ENCODE peak calls at places on chromosomes 7 and 10, in nine cellular contexts. One of them, this sample, is unnamed.

GRCh38 chr10:102634696-102635095 is 9.6 kb upstream of the TRIM8 start:
- DNase-seq in AG09309: no peak
- DNase-seq in ELR: no peak
- DNase-seq in AG04450: no peak
- DNase-seq in AG04449: no peak
- DNase-seq in cardiac muscle cell: no peak
- DNase-seq in DND-41: no peak
- DNase-seq in AML-193: no peak
- DNase-seq in IMR-90: no peak
- DNase-seq in this sample: peak; percentile 38

GRCh38 chr10:62277946-62278345 is 9.3 kb upstream of the RTKN2 start:
- DNase-seq in AG04450: no peak
- DNase-seq in ELR: no peak
- DNase-seq in DND-41: no peak
- DNase-seq in AML-193: no peak
- DNase-seq in AG09309: no peak
- DNase-seq in cardiac muscle cell: no peak
- DNase-seq in IMR-90: no peak
- DNase-seq in AG04449: no peak
- DNase-seq in this sample: no peak

GRCh38 chr10:117497736-117498135 is 44.8 kb upstream of the EMX2 start:
- DNase-seq in DND-41: no peak
- DNase-seq in IMR-90: no peak
- DNase-seq in cardiac muscle cell: no peak
- DNase-seq in AML-193: no peak
- DNase-seq in AG04449: no peak
- DNase-seq in AG09309: no peak
- DNase-seq in AG04450: no peak
- DNase-seq in ELR: no peak
- DNase-seq in this sample: no peak

GRCh38 chr7:111672901-111673300 is 110.6 kb upstream of the IMMP2L start:
- DNase-seq in AG09309: no peak
- DNase-seq in DND-41: no peak
- DNase-seq in ELR: no peak
- DNase-seq in IMR-90: no peak
- DNase-seq in AML-193: no peak
- DNase-seq in cardiac muscle cell: no peak
- DNase-seq in AG04449: no peak
- DNase-seq in AG04450: no peak
- DNase-seq in this sample: peak; percentile 16

GRCh38 chr7:109376576-109376975 is 806.9 kb downstream of the DNAJB9 start:
- DNase-seq in AML-193: no peak
- DNase-seq in DND-41: no peak
- DNase-seq in ELR: peak; percentile 68
- DNase-seq in AG04450: no peak
- DNase-seq in cardiac muscle cell: no peak
- DNase-seq in AG09309: no peak
- DNase-seq in IMR-90: no peak
- DNase-seq in AG04449: no peak
- DNase-seq in this sample: no peak

GRCh38 chr10:60570941-60571340 is 181.3 kb upstream of the ANK3 start:
- DNase-seq in IMR-90: no peak
- DNase-seq in AG09309: no peak
- DNase-seq in DND-41: no peak
- DNase-seq in cardiac muscle cell: no peak
- DNase-seq in AG04449: no peak
- DNase-seq in AML-193: no peak
- DNase-seq in ELR: no peak
- DNase-seq in AG04450: no peak
- DNase-seq in this sample: no peak

GRCh38 chr10:3892440-3893101 is 107.6 kb upstream of the KLF6 start:
- DNase-seq in AG04450: no peak
- DNase-seq in cardiac muscle cell: no peak
- DNase-seq in IMR-90: no peak
- DNase-seq in AG09309: no peak
- DNase-seq in AG04449: no peak
- DNase-seq in AML-193: no peak
- DNase-seq in DND-41: no peak
- DNase-seq in ELR: peak; percentile 60
- DNase-seq in this sample: peak; percentile 51

GRCh38 chr7:151537818-151538561 is 18.3 kb upstream of the RHEB start:
- DNase-seq in cardiac muscle cell: peak; percentile 34
- DNase-seq in ELR: no peak
- DNase-seq in DND-41: no peak
- DNase-seq in IMR-90: peak; percentile 18
- DNase-seq in AG04450: no peak
- DNase-seq in AML-193: no peak
- DNase-seq in AG09309: no peak
- DNase-seq in AG04449: no peak
- DNase-seq in this sample: no peak

GRCh38 chr7:26626156-26626555 is 238.2 kb downstream of the SKAP2 start:
- DNase-seq in AML-193: no peak
- DNase-seq in AG04450: no peak
- DNase-seq in IMR-90: no peak
- DNase-seq in AG09309: no peak
- DNase-seq in ELR: no peak
- DNase-seq in DND-41: no peak
- DNase-seq in cardiac muscle cell: no peak
- DNase-seq in AG04449: no peak
- DNase-seq in this sample: no peak

GRCh38 chr10:104120061-104120460 is 1.9 kb upstream of the SFR1 start:
- DNase-seq in cardiac muscle cell: no peak
- DNase-seq in ELR: peak; percentile 27
- DNase-seq in AG09309: no peak
- DNase-seq in IMR-90: no peak
- DNase-seq in AML-193: no peak
- DNase-seq in AG04449: no peak
- DNase-seq in DND-41: no peak
- DNase-seq in AG04450: no peak
- DNase-seq in this sample: no peak

GRCh38 chr10:132643709-132644543 is 106.3 kb downstream of the INPP5A start:
- DNase-seq in AG09309: no peak
- DNase-seq in ELR: no peak
- DNase-seq in AG04449: no peak
- DNase-seq in IMR-90: no peak
- DNase-seq in DND-41: no peak
- DNase-seq in AG04450: no peak
- DNase-seq in cardiac muscle cell: no peak
- DNase-seq in AML-193: no peak
- DNase-seq in this sample: no peak

GRCh38 chr10:28429573-28430216 is 103.2 kb upstream of the WAC start:
- DNase-seq in AG09309: no peak
- DNase-seq in DND-41: no peak
- DNase-seq in ELR: peak; percentile 28
- DNase-seq in AG04449: no peak
- DNase-seq in IMR-90: peak; percentile 3
- DNase-seq in cardiac muscle cell: no peak
- DNase-seq in AML-193: no peak
- DNase-seq in AG04450: no peak
- DNase-seq in this sample: peak; percentile 26

GRCh38 chr7:1239455-1240295 is 7.0 kb downstream of the UNCX start:
- DNase-seq in IMR-90: no peak
- DNase-seq in cardiac muscle cell: no peak
- DNase-seq in AML-193: no peak
- DNase-seq in AG04450: no peak
- DNase-seq in AG04449: no peak
- DNase-seq in ELR: no peak
- DNase-seq in DND-41: no peak
- DNase-seq in AG09309: no peak
- DNase-seq in this sample: no peak

GRCh38 chr10:62814901-62815372 is 1.2 kb downstream of the EGR2 start:
- DNase-seq in cardiac muscle cell: no peak
- DNase-seq in AG09309: no peak
- DNase-seq in AML-193: no peak
- DNase-seq in AG04450: no peak
- DNase-seq in IMR-90: no peak
- DNase-seq in ELR: peak; percentile 10
- DNase-seq in AG04449: no peak
- DNase-seq in DND-41: no peak
- DNase-seq in this sample: no peak

GRCh38 chr7:19919156-19920085 is 146.0 kb upstream of the TMEM196 start:
- DNase-seq in AG04449: no peak
- DNase-seq in IMR-90: no peak
- DNase-seq in DND-41: no peak
- DNase-seq in AG09309: no peak
- DNase-seq in ELR: peak; percentile 49
- DNase-seq in AG04450: no peak
- DNase-seq in cardiac muscle cell: no peak
- DNase-seq in AML-193: no peak
- DNase-seq in this sample: peak; percentile 61

GRCh38 chr10:131698986-131699385 is 201.8 kb upstream of the PPP2R2D start:
- DNase-seq in AG04449: no peak
- DNase-seq in DND-41: no peak
- DNase-seq in AG04450: no peak
- DNase-seq in AML-193: no peak
- DNase-seq in AG09309: no peak
- DNase-seq in ELR: no peak
- DNase-seq in IMR-90: no peak
- DNase-seq in cardiac muscle cell: no peak
- DNase-seq in this sample: no peak

GRCh38 chr7:83876593-83876992 is 227.7 kb upstream of the SEMA3E start:
- DNase-seq in AG04450: no peak
- DNase-seq in AG04449: peak; percentile 26
- DNase-seq in AG09309: no peak
- DNase-seq in AML-193: no peak
- DNase-seq in cardiac muscle cell: no peak
- DNase-seq in IMR-90: peak; percentile 7
- DNase-seq in DND-41: no peak
- DNase-seq in ELR: peak; percentile 80
- DNase-seq in this sample: peak; percentile 7

GRCh38 chr10:117946525-117947070 is 100.1 kb downstream of the RAB11FIP2 start:
- DNase-seq in AML-193: no peak
- DNase-seq in DND-41: no peak
- DNase-seq in cardiac muscle cell: no peak
- DNase-seq in ELR: peak; percentile 67
- DNase-seq in AG04449: no peak
- DNase-seq in AG09309: no peak
- DNase-seq in IMR-90: peak; percentile 29
- DNase-seq in AG04450: no peak
- DNase-seq in this sample: no peak

GRCh38 chr10:116263870-116264269 is 9.1 kb downstream of the GFRA1 start:
- DNase-seq in cardiac muscle cell: no peak
- DNase-seq in AG09309: no peak
- DNase-seq in AML-193: no peak
- DNase-seq in IMR-90: peak; percentile 10
- DNase-seq in DND-41: no peak
- DNase-seq in ELR: peak; percentile 21
- DNase-seq in AG04450: no peak
- DNase-seq in AG04449: no peak
- DNase-seq in this sample: no peak

GRCh38 chr7:54877683-54878082 is 118.7 kb upstream of the SEC61G start:
- DNase-seq in DND-41: no peak
- DNase-seq in IMR-90: no peak
- DNase-seq in cardiac muscle cell: no peak
- DNase-seq in ELR: peak; percentile 28
- DNase-seq in AG04449: no peak
- DNase-seq in AML-193: no peak
- DNase-seq in AG09309: no peak
- DNase-seq in AG04450: no peak
- DNase-seq in this sample: peak; percentile 17

GRCh38 chr7:158723266-158723665 is 18.7 kb upstream of the NCAPG2 start:
- DNase-seq in AG04449: no peak
- DNase-seq in AG09309: no peak
- DNase-seq in AG04450: no peak
- DNase-seq in AML-193: no peak
- DNase-seq in DND-41: peak; percentile 1
- DNase-seq in cardiac muscle cell: no peak
- DNase-seq in ELR: no peak
- DNase-seq in IMR-90: no peak
- DNase-seq in this sample: no peak

GRCh38 chr10:60140681-60141632 is 234.6 kb upstream of the CCDC6 start:
- DNase-seq in AG04450: no peak
- DNase-seq in AG09309: no peak
- DNase-seq in cardiac muscle cell: peak; percentile 90
- DNase-seq in IMR-90: peak; percentile 13
- DNase-seq in ELR: no peak
- DNase-seq in AG04449: no peak
- DNase-seq in DND-41: no peak
- DNase-seq in AML-193: no peak
- DNase-seq in this sample: peak; percentile 95

GRCh38 chr7:35424869-35425495 is 171.1 kb upstream of the TBX20 start:
- DNase-seq in AG09309: peak; percentile 1
- DNase-seq in IMR-90: peak; percentile 43
- DNase-seq in AML-193: peak; percentile 24
- DNase-seq in AG04450: peak; percentile 10
- DNase-seq in AG04449: no peak
- DNase-seq in cardiac muscle cell: peak; percentile 71
- DNase-seq in ELR: peak; percentile 67
- DNase-seq in DND-41: peak; percentile 66
- DNase-seq in this sample: peak; percentile 40

GRCh38 chr10:95908450-95908849 is 675 bp downstream of the CC2D2B start:
- DNase-seq in ELR: no peak
- DNase-seq in DND-41: no peak
- DNase-seq in AG04449: no peak
- DNase-seq in IMR-90: no peak
- DNase-seq in AG09309: no peak
- DNase-seq in AML-193: no peak
- DNase-seq in cardiac muscle cell: no peak
- DNase-seq in AG04450: no peak
- DNase-seq in this sample: no peak

GRCh38 chr10:75959209-75959608 is 527.8 kb downstream of the LRMDA start:
- DNase-seq in AG04449: peak; percentile 55
- DNase-seq in IMR-90: peak; percentile 76
- DNase-seq in ELR: peak; percentile 71
- DNase-seq in AML-193: no peak
- DNase-seq in AG09309: peak; percentile 59
- DNase-seq in DND-41: no peak
- DNase-seq in cardiac muscle cell: no peak
- DNase-seq in AG04450: peak; percentile 37
- DNase-seq in this sample: peak; percentile 62

GRCh38 chr10:93115661-93116383 is 42.1 kb downstream of the CYP26A1 start:
- DNase-seq in ELR: peak; percentile 71
- DNase-seq in cardiac muscle cell: peak; percentile 64
- DNase-seq in AG04450: no peak
- DNase-seq in AG04449: no peak
- DNase-seq in AG09309: no peak
- DNase-seq in DND-41: peak; percentile 76
- DNase-seq in IMR-90: peak; percentile 32
- DNase-seq in AML-193: peak; percentile 47
- DNase-seq in this sample: peak; percentile 38

GRCh38 chr10:104334965-104335650 is 3.2 kb downstream of the ITPRIP start:
- DNase-seq in ELR: no peak
- DNase-seq in AG04450: no peak
- DNase-seq in AG04449: no peak
- DNase-seq in IMR-90: no peak
- DNase-seq in DND-41: no peak
- DNase-seq in cardiac muscle cell: no peak
- DNase-seq in AG09309: no peak
- DNase-seq in AML-193: no peak
- DNase-seq in this sample: no peak

GRCh38 chr10:126504051-126504760 is 115.9 kb upstream of the ADAM12 start:
- DNase-seq in AG09309: peak; percentile 27
- DNase-seq in DND-41: peak; percentile 17
- DNase-seq in AG04450: peak; percentile 23
- DNase-seq in cardiac muscle cell: peak; percentile 66
- DNase-seq in IMR-90: peak; percentile 64
- DNase-seq in AG04449: no peak
- DNase-seq in AML-193: peak; percentile 6
- DNase-seq in ELR: peak; percentile 73
- DNase-seq in this sample: peak; percentile 53

GRCh38 chr7:112365551-112365950 is 84.7 kb upstream of the IFRD1 start:
- DNase-seq in DND-41: no peak
- DNase-seq in AML-193: no peak
- DNase-seq in cardiac muscle cell: no peak
- DNase-seq in AG04450: no peak
- DNase-seq in IMR-90: no peak
- DNase-seq in ELR: no peak
- DNase-seq in AG04449: no peak
- DNase-seq in AG09309: no peak
- DNase-seq in this sample: no peak

GRCh38 chr10:88253-88652 is 39.2 kb upstream of the TUBB8 start:
- DNase-seq in AG04449: no peak
- DNase-seq in cardiac muscle cell: no peak
- DNase-seq in AG04450: no peak
- DNase-seq in AML-193: no peak
- DNase-seq in ELR: no peak
- DNase-seq in IMR-90: no peak
- DNase-seq in DND-41: no peak
- DNase-seq in AG09309: no peak
- DNase-seq in this sample: no peak

GRCh38 chr10:132460071-132460470 is 63.1 kb downstream of the PWWP2B start:
- DNase-seq in AML-193: no peak
- DNase-seq in AG04450: no peak
- DNase-seq in AG04449: no peak
- DNase-seq in IMR-90: no peak
- DNase-seq in ELR: no peak
- DNase-seq in AG09309: no peak
- DNase-seq in cardiac muscle cell: no peak
- DNase-seq in DND-41: no peak
- DNase-seq in this sample: no peak

This sample was measured in amniotic epithelial cell.